ENCODE peak calls at places on chromosomes 11 and 22, in six cellular contexts. D is AG09309, Q is small intestine, K is bronchial epithelial cell, X is psoas muscle, S is lower leg skin. P is an unnamed sample.

GRCh38 chr11:91091564-91091963 is 868.7 kb upstream of the CHORDC1 start:
- DNase-seq in D (no peak), K (no peak), S (no peak), X (no peak), Q (no peak), P (no peak)

GRCh38 chr11:79414644-79415317 is 26.0 kb downstream of the TENM4 start:
- DNase-seq in X (peak), Q (no peak), D (no peak), S (no peak), K (peak), P (peak)

GRCh38 chr11:100776212-100776896 is 89.3 kb downstream of the ARHGAP42 start:
- DNase-seq in S (no peak), D (no peak), K (peak), Q (peak), X (no peak), P (no peak)

GRCh38 chr11:10941429-10941828 is 83.6 kb upstream of the ZBED5 start:
- DNase-seq in X (no peak), Q (no peak), K (no peak), D (no peak), S (no peak), P (no peak)

GRCh38 chr11:74159642-74160041 is 11.2 kb downstream of the C2CD3 start:
- DNase-seq in X (no peak), D (no peak), Q (no peak), K (no peak), S (no peak), P (no peak)

GRCh38 chr11:17519486-17519885 is 24.7 kb downstream of the USH1C start:
- DNase-seq in Q (no peak), D (no peak), S (no peak), K (no peak), X (no peak), P (no peak)

GRCh38 chr11:65593518-65594414 is 1.8 kb downstream of the KCNK7 start:
- DNase-seq in X (peak), S (no peak), D (no peak), K (no peak), Q (no peak), P (no peak)

GRCh38 chr22:31846161-31847115 is 92.6 kb downstream of the DEPDC5 start:
- DNase-seq in Q (no peak), D (no peak), K (no peak), S (no peak), X (no peak), P (no peak)

GRCh38 chr22:50145741-50146439 is 24.6 kb upstream of the PANX2 start:
- DNase-seq in X (no peak), D (no peak), Q (peak), S (peak), K (no peak), P (no peak)

GRCh38 chr22:32244547-32244946 is 10.6 kb downstream of the SLC5A4 start:
- DNase-seq in S (no peak), Q (no peak), D (no peak), K (no peak), X (no peak), P (no peak)

GRCh38 chr11:73348838-73349237 is 27.4 kb upstream of the RELT start:
- DNase-seq in X (no peak), K (no peak), Q (no peak), S (no peak), D (no peak), P (no peak)

GRCh38 chr22:36222887-36223450 is 16.4 kb downstream of the APOL2 start:
- DNase-seq in S (peak), D (no peak), K (no peak), X (no peak), Q (no peak), P (no peak)

GRCh38 chr11:119300198-119300964 is 16.5 kb downstream of the MCAM start:
- DNase-seq in X (no peak), K (no peak), Q (no peak), S (no peak), D (no peak), P (no peak)

GRCh38 chr22:35102663-35103062 is 36.7 kb downstream of the ISX start:
- DNase-seq in K (peak), S (peak), Q (peak), X (no peak), D (no peak), P (no peak)

GRCh38 chr11:112346586-112346985 is 85.9 kb upstream of the PLET1 start:
- DNase-seq in X (no peak), S (no peak), D (no peak), Q (no peak), K (no peak), P (no peak)

GRCh38 chr22:24400037-24400725 is 27.2 kb upstream of the ADORA2A start:
- DNase-seq in S (no peak), K (no peak), D (no peak), Q (no peak), X (no peak), P (no peak)

GRCh38 chr11:95230054-95231034 is 658 bp downstream of the SESN3 start:
- DNase-seq in S (peak), Q (peak), K (peak), X (peak), D (no peak), P (peak)

GRCh38 chr11:122205036-122205435 is 89.0 kb upstream of the BLID start:
- DNase-seq in K (no peak), X (no peak), Q (no peak), S (no peak), D (no peak), P (no peak)

GRCh38 chr11:8060801-8061554 is 20.0 kb upstream of the TUB start:
- DNase-seq in S (peak), D (peak), K (no peak), X (no peak), Q (no peak), P (no peak)

GRCh38 chr11:124899376-124900145 is 1.9 kb upstream of the ROBO4 start:
- DNase-seq in S (peak), D (no peak), K (no peak), Q (no peak), X (no peak), P (no peak)

GRCh38 chr22:18976197-18976751 is 40.2 kb upstream of the PRODH start:
- DNase-seq in X (peak), K (no peak), S (no peak), D (no peak), Q (no peak), P (no peak)

GRCh38 chr11:134032501-134033091 is 36.3 kb upstream of the JAM3 start:
- DNase-seq in Q (no peak), D (no peak), S (no peak), K (no peak), X (no peak), P (no peak)

GRCh38 chr11:134033696-134034491 is 35.0 kb upstream of the JAM3 start:
- DNase-seq in Q (peak), X (peak), D (peak), K (peak), S (peak), P (peak)

GRCh38 chr11:134032031-134032430 is 36.8 kb upstream of the JAM3 start:
- DNase-seq in S (no peak), Q (no peak), K (no peak), D (no peak), X (no peak), P (no peak)

GRCh38 chr11:134034496-134035381 is 34.1 kb upstream of the JAM3 start:
- DNase-seq in Q (no peak), D (no peak), S (no peak), K (peak), X (no peak), P (peak)

DNA sequence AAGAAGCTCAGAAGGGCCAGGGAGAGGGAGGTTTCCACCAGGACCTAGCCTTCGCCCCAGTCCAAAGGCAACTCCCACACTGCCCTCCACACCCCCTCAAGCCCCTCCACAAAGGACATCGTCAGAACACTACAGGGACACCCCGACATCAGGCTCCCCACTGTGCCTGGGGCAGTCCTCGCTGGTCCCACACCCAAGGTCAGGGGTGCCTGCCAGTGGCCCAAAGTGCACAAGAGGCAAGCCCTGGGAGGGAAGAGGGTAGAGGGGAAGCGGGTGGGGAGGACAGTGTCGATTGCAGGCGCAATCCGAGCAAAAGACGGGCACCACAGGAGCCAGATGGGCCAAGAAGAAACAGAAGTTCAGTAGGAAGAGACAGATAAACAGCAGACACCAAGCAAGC is 35.6 kb upstream of the JAM3 start:
- DNase-seq in D (no peak), X (no peak), S (no peak), K (no peak), Q (no peak), P (no peak)
- H3K4me3 ChIP-seq in D (no peak), X (no peak), S (no peak), K (no peak), Q (no peak), P (no peak)

GRCh38 chr11:102288745-102289083 is 28.6 kb upstream of the BIRC3 start:
- DNase-seq in Q (no peak), S (no peak), K (no peak), D (no peak), X (no peak), P (no peak)

GRCh38 chr11:102286292-102286691 is 31.0 kb upstream of the BIRC3 start:
- DNase-seq in S (no peak), D (no peak), Q (no peak), X (no peak), K (no peak), P (no peak)

GRCh38 chr11:102289510-102290078 is 27.7 kb upstream of the BIRC3 start:
- DNase-seq in X (no peak), Q (no peak), S (no peak), D (no peak), K (no peak), P (no peak)

GRCh38 chr11:102291831-102292230 is 25.5 kb upstream of the BIRC3 start:
- DNase-seq in S (no peak), D (no peak), K (no peak), X (no peak), Q (no peak), P (no peak)

DNA sequence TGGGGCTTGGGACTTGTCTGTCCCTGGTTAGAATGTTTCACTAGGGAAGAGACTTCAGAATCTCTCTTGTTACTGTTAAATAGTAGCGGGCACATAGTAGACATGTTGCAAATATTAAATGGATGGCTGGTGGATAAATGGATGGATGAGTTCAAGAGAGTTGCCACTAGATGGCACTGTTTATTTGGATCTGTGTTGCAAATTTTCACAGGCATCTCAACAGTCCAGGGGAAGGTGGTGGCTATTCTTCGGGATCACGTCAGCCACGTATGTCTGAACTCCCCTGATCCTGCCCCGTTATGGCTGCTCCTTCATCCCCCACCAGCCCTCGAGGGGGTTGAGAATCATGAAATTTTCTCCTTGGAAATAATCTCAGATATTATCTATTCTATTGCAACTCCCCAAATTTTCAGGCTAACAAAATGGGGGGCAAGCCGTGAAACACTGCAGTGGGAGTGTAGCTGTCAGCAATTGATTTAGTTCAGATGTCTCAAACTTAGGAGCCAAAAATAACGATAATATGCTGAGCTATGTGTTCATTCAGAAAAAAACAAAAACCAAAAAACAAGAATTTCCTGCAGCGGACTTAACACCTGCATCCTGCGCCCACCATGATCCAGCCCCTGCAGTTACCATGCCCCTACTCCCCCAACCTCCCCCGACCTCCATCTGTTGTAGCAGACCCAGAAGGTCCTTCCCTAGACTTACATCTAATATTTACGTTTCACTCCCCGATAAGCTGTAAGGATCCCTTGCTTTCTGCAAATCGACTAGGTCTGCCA is 29.1 kb upstream of the BIRC3 start:
- DNase-seq in D (peak), S (no peak), Q (peak), K (peak), X (no peak), P (peak)
- H3K4me3 ChIP-seq in D (peak), S (no peak), Q (no peak), K (no peak), X (peak), P (no peak)

GRCh38 chr22:45230026-45230845 is 10.5 kb downstream of the KIAA0930 start:
- DNase-seq in X (peak), K (no peak), S (no peak), D (no peak), Q (no peak), P (no peak)
- H3K4me3 ChIP-seq in X (no peak), K (no peak), S (no peak), D (no peak), Q (no peak), P (no peak)

GRCh38 chr11:87081358-87081757 is 43.6 kb downstream of the TMEM135 start:
- DNase-seq in K (no peak), S (no peak), Q (peak), D (no peak), X (no peak), P (no peak)

GRCh38 chr11:87083029-87083428 is 45.3 kb downstream of the TMEM135 start:
- DNase-seq in X (no peak), S (no peak), Q (no peak), K (no peak), D (no peak), P (no peak)

GRCh38 chr11:87076874-87077429 is 39.2 kb downstream of the TMEM135 start:
- DNase-seq in D (no peak), S (no peak), K (no peak), Q (no peak), X (no peak), P (no peak)

GRCh38 chr11:87082590-87082989 is 44.9 kb downstream of the TMEM135 start:
- DNase-seq in D (no peak), Q (no peak), K (no peak), S (no peak), X (no peak), P (no peak)
- H3K4me3 ChIP-seq in D (no peak), Q (no peak), K (no peak), S (no peak), X (no peak), P (no peak)

GRCh38 chr11:45924036-45924915 is 1.8 kb downstream of the LARGE2 start:
- DNase-seq in X (peak), Q (no peak), D (no peak), S (peak), K (no peak), P (peak)

GRCh38 chr11:45922425-45923082 is at the start of gene LARGE2:
- DNase-seq in Q (no peak), D (no peak), K (no peak), X (peak), S (peak), P (peak)

GRCh38 chr11:45919806-45920530 is 2.3 kb upstream of the PEX16 start:
- DNase-seq in X (peak), D (no peak), Q (no peak), K (no peak), S (no peak), P (peak)

GRCh38 chr11:45920531-45921477 is 1.7 kb upstream of the LARGE2 start:
- DNase-seq in S (no peak), D (no peak), K (no peak), Q (no peak), X (peak), P (no peak)

DNA sequence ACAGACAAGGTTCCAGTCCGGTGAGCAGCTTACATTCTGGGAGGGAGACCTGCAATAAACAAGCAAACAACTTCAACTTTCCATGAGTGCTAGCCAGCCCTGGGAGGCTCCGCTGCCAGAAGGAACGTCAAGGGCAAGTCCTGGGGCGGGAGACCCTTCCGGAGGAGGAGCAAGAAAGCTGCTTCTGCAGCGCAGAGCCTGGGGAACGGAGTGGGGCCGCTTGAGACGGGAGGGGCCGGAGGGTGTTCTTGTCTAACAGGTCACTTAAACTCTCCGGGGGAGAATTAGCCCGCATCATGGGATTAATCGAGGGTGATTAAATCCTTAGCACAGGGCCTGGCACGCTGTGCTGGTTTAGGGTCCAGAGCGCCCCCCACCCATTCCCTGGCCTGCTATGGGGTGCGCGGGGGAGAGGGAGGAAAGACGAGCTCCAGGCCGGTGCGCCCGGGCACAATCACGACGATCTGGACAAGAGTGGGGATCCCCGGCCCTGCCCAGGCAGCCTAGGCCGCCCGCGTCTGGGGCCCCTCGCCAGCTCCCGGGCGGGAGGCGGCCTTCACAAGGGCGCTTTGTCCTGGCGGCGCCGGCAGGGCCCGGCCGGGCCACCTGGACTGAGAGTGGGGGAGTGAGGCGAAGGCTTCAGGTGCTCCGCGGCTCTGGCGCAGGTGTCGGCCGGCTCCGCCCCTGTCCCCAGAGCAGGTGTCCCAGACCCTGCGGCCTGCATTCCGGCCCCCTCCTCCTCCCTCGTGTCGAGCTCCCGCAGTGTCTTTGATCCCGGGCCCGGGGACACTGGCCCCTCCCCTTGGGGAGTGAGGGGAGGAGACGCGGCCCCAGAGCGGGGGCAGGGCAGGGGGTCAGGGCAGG is 663 bp upstream of the LARGE2 start:
- DNase-seq in X (peak), S (no peak), D (no peak), K (no peak), Q (peak), P (peak)
- H3K4me3 ChIP-seq in X (peak), S (no peak), D (no peak), K (peak), Q (peak), P (peak)